ENCODE peak calls at places on chromosomes 13 and 19, in nine cellular contexts. C, Q, E, D, L, K, N, S and T are unnamed samples.

GRCh38 chr13:64314286-64314685 is 2898.6 kb upstream of the PCDH20 start:
- DNase-seq in C (no peak), Q (no peak), E (no peak), D (peak), L (no peak), K (peak), N (no peak), S (peak), T (peak)

GRCh38 chr19:28843771-28844492 is 369.0 kb downstream of the UQCRFS1 start:
- DNase-seq in C (no peak), Q (no peak), E (no peak), D (no peak), L (no peak), K (no peak), N (no peak), S (no peak), T (no peak)

GRCh38 chr19:3095375-3096191 is 1.4 kb downstream of the GNA11 start:
- DNase-seq in C (peak), Q (peak), E (no peak), D (no peak), L (peak), K (no peak), N (no peak), S (no peak), T (no peak)

GRCh38 chr19:53942001-53942786 is 20.5 kb upstream of the CACNG8 start:
- DNase-seq in C (no peak), Q (no peak), E (no peak), D (no peak), L (peak), K (no peak), N (no peak), S (peak), T (no peak)

GRCh38 chr13:113843864-113844556 is 19.9 kb downstream of the GAS6 start:
- DNase-seq in C (peak), Q (peak), E (no peak), D (no peak), L (no peak), K (no peak), N (peak), S (no peak), T (no peak)

GRCh38 chr19:3055741-3056453 is 6.4 kb downstream of the TLE5 start:
- DNase-seq in C (peak), Q (peak), E (peak), D (no peak), L (no peak), K (no peak), N (peak), S (no peak), T (no peak)

GRCh38 chr13:45364876-45365557 is 24.0 kb upstream of the TPT1 start:
- DNase-seq in C (no peak), Q (no peak), E (no peak), D (no peak), L (no peak), K (no peak), N (no peak), S (no peak), T (no peak)

GRCh38 chr13:97975851-97976550 is 22.5 kb downstream of the IPO5 start:
- DNase-seq in C (peak), Q (peak), E (peak), D (peak), L (peak), K (peak), N (peak), S (peak), T (peak)

GRCh38 chr19:1070931-1071791 is 4.2 kb downstream of the ARHGAP45 start:
- DNase-seq in C (peak), Q (no peak), E (no peak), D (no peak), L (peak), K (no peak), N (no peak), S (no peak), T (no peak)

GRCh38 chr19:49469828-49470614 is 4.0 kb upstream of the FLT3LG start:
- DNase-seq in C (no peak), Q (no peak), E (no peak), D (no peak), L (no peak), K (no peak), N (no peak), S (no peak), T (no peak)

GRCh38 chr19:57786286-57786685 is 16.8 kb downstream of the ZNF586 start:
- DNase-seq in C (no peak), Q (no peak), E (no peak), D (no peak), L (no peak), K (no peak), N (no peak), S (no peak), T (no peak)

GRCh38 chr13:99376132-99376531 is 68.9 kb upstream of the GPR183 start:
- DNase-seq in C (peak), Q (no peak), E (no peak), D (no peak), L (no peak), K (no peak), N (no peak), S (no peak), T (no peak)

GRCh38 chr13:20168396-20168795 is 7.5 kb upstream of the GJA3 start:
- DNase-seq in C (no peak), Q (no peak), E (no peak), D (no peak), L (no peak), K (no peak), N (no peak), S (no peak), T (no peak)

GRCh38 chr19:4064551-4065260 is 2.0 kb downstream of the ZBTB7A start:
- DNase-seq in C (peak), Q (peak), E (peak), D (no peak), L (peak), K (peak), N (peak), S (peak), T (no peak)

GRCh38 chr19:21269813-21270212 is 59.4 kb downstream of the ZNF708 start:
- DNase-seq in C (no peak), Q (no peak), E (no peak), D (no peak), L (no peak), K (no peak), N (no peak), S (no peak), T (no peak)

GRCh38 chr19:38655148-38655824 is 7.8 kb downstream of the ACTN4 start:
- DNase-seq in C (no peak), Q (no peak), E (no peak), D (no peak), L (no peak), K (no peak), N (no peak), S (peak), T (no peak)

GRCh38 chr19:39080431-39080830 is 3.7 kb upstream of the ACP7 start:
- DNase-seq in C (no peak), Q (no peak), E (no peak), D (no peak), L (no peak), K (no peak), N (no peak), S (no peak), T (no peak)

DNA sequence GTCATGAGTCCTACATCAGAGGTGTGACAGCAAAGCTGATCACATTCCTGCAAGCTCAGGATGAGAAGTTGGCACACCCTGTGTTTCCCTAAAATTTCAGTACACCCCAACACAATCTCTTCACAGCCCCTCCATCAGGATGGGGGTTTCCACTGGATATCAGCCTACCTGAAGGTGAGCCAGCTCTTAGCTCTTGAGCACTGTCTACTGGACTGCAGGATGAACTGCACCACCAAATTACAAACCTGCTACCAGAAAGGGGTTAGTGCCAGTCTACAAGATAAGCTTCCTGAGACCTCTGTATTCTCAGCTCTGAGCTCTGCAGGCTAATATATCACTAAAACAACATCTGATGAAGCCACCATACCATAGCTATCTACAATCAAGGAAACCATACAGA is 1616.2 kb upstream of the SPRY2 start:
- DNase-seq in C (no peak), Q (no peak), E (no peak), D (no peak), L (peak), K (no peak), N (no peak), S (no peak), T (no peak)
- TF ChIP-seq CTCF in C (no peak), Q (no peak), E (no peak), D (no peak), L (peak), K (no peak), N (no peak), S (no peak), T (peak)

GRCh38 chr19:13969897-13970296 is 17.6 kb downstream of the DCAF15 start:
- DNase-seq in C (peak), Q (no peak), E (no peak), D (no peak), L (no peak), K (no peak), N (no peak), S (no peak), T (no peak)
- H3K4me3 ChIP-seq in C (no peak), Q (no peak), E (no peak), D (no peak), L (no peak), K (no peak), N (no peak), S (no peak), T (no peak)

GRCh38 chr13:49996951-49997895 is at the start of gene TRIM13:
- DNase-seq in C (peak), Q (peak), E (peak), D (peak), L (peak), K (peak), N (peak), S (peak), T (peak)
- TF ChIP-seq CTCF in C (peak), Q (peak), E (peak), D (peak), L (peak), K (peak), N (peak), S (peak), T (peak)

GRCh38 chr19:13869324-13869723 is 7.6 kb upstream of the NANOS3 start:
- DNase-seq in C (no peak), Q (no peak), E (no peak), D (no peak), L (no peak), K (no peak), N (no peak), S (no peak), T (no peak)
- H3K4me3 ChIP-seq in C (no peak), Q (no peak), E (no peak), D (no peak), L (no peak), K (no peak), N (no peak), S (no peak), T (no peak)

DNA sequence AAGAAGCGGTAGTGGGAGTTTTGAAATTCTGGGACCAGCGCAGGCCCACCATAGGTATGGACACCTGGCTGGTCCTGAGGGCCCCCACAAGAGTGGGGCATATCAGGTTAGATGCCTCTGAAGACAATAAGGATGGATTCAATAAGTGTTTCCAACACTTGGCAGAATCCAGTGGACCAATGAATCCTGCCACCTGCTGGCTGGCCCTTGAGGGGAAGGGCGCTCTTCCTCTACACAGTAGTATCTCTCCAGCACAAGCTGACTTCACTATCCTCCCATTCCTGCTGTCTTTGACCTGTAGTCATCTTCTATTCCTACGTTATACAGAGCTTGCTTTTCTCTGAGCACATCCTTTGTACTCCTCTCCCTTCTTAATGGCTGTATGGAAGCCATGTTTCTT is 199.7 kb upstream of the TSHZ3 start:
- DNase-seq in C (no peak), Q (no peak), E (no peak), D (peak), L (peak), K (peak), N (peak), S (peak), T (peak)
- TF ChIP-seq CTCF in C (peak), Q (peak), E (no peak), D (peak), L (peak), K (peak), N (no peak), S (peak), T (peak)

GRCh38 chr19:12187625-12188024 is 24.7 kb downstream of the ZNF136 start:
- DNase-seq in C (no peak), Q (no peak), E (no peak), D (no peak), L (no peak), K (no peak), N (no peak), S (no peak), T (no peak)
- H3K4me3 ChIP-seq in C (no peak), Q (no peak), E (no peak), D (no peak), L (no peak), K (no peak), N (no peak), S (no peak), T (no peak)